ENCODE peak calls at places on chromosomes 12 and 14, in six cellular contexts. U, W, P, M, F and Z are unnamed samples.

GRCh38 chr14:104445832-104446381 is 133.7 kb upstream of the C14orf180 start:
- DNase-seq in M (no peak), W (no peak), F (peak), P (no peak), U (no peak), Z (no peak)

GRCh38 chr12:3315201-3315661 is 175.8 kb upstream of the PRMT8 start:
- DNase-seq in U (no peak), M (no peak), P (no peak), W (no peak), F (no peak), Z (peak)

GRCh38 chr14:90295870-90296516 is 35.7 kb downstream of the NRDE2 start:
- DNase-seq in F (no peak), U (no peak), W (no peak), M (no peak), P (peak), Z (no peak)

GRCh38 chr14:70882771-70883492 is 24.3 kb upstream of the PCNX1 start:
- DNase-seq in W (no peak), P (peak), F (no peak), U (no peak), M (no peak), Z (no peak)

GRCh38 chr12:52903285-52903854 is 1.5 kb downstream of the KRT8 start:
- DNase-seq in W (no peak), U (peak), M (peak), F (peak), P (peak), Z (peak)

GRCh38 chr14:23876160-23876750 is 77.3 kb upstream of the DHRS4 start:
- DNase-seq in U (no peak), W (no peak), F (no peak), P (no peak), M (no peak), Z (no peak)

GRCh38 chr14:75016815-75017214 is 14.1 kb downstream of the EIF2B2 start:
- DNase-seq in U (no peak), W (no peak), P (no peak), M (no peak), F (no peak), Z (no peak)

GRCh38 chr14:75315143-75315542 is 36.5 kb downstream of the FOS start:
- DNase-seq in U (no peak), P (no peak), W (no peak), M (no peak), F (no peak), Z (peak)

GRCh38 chr14:52051861-52052260 is 17.0 kb downstream of the NID2 start:
- DNase-seq in U (no peak), P (no peak), W (no peak), M (no peak), F (no peak), Z (no peak)

GRCh38 chr14:72649603-72650227 is 244.2 kb downstream of the DPF3 start:
- DNase-seq in F (no peak), W (no peak), U (no peak), M (no peak), P (no peak), Z (peak)

GRCh38 chr12:38469689-38470088 is 153.1 kb downstream of the ALG10B start:
- DNase-seq in F (no peak), P (no peak), W (no peak), U (no peak), M (no peak), Z (no peak)

GRCh38 chr14:96122496-96122895 is 82.1 kb upstream of the BDKRB2 start:
- DNase-seq in F (no peak), M (no peak), W (no peak), P (no peak), U (no peak), Z (no peak)

GRCh38 chr12:62698701-62699101 is 232.1 kb downstream of the MON2 start:
- DNase-seq in F (no peak), M (no peak), U (no peak), W (no peak), P (no peak), Z (peak)

GRCh38 chr12:38162013-38162412 is 154.6 kb upstream of the ALG10B start:
- DNase-seq in M (no peak), F (no peak), W (no peak), U (no peak), P (no peak), Z (no peak)

GRCh38 chr14:71062581-71063303 is 155.5 kb downstream of the PCNX1 start:
- DNase-seq in M (no peak), U (no peak), W (no peak), P (no peak), F (no peak), Z (no peak)

GRCh38 chr12:93225094-93225493 is 152.6 kb upstream of the NUDT4 start:
- DNase-seq in U (no peak), P (no peak), F (no peak), M (no peak), W (no peak), Z (no peak)

GRCh38 chr14:89386214-89386886 is 30.7 kb downstream of the FOXN3 start:
- DNase-seq in P (no peak), F (no peak), M (no peak), U (no peak), W (no peak), Z (no peak)

GRCh38 chr14:76117789-76118188 is 33.9 kb upstream of the GPATCH2L start:
- DNase-seq in M (no peak), W (no peak), U (no peak), P (no peak), F (no peak), Z (no peak)

GRCh38 chr14:21978184-21978998 is 304.8 kb upstream of the OR4E1 start:
- DNase-seq in F (peak), M (peak), W (no peak), U (peak), P (peak), Z (peak)

GRCh38 chr12:46084666-46085631 is 94.6 kb upstream of the SCAF11 start:
- DNase-seq in W (no peak), P (no peak), U (no peak), F (no peak), M (no peak), Z (no peak)

GRCh38 chr14:89702151-89702936 is 252.2 kb downstream of the EFCAB11 start:
- DNase-seq in F (no peak), M (no peak), W (no peak), U (no peak), P (no peak), Z (no peak)

GRCh38 chr12:100375023-100375737 is 18.3 kb downstream of the SLC17A8 start:
- DNase-seq in W (no peak), F (no peak), M (no peak), U (no peak), P (no peak), Z (peak)

GRCh38 chr14:23413681-23414080 is 5.6 kb upstream of the MYH6 start:
- DNase-seq in W (no peak), U (no peak), M (no peak), P (no peak), F (no peak), Z (no peak)

GRCh38 chr14:50095895-50096294 is 20.5 kb downstream of the VCPKMT start:
- DNase-seq in P (peak), U (no peak), W (no peak), M (no peak), F (no peak), Z (no peak)

GRCh38 chr12:88623777-88624548 is 43.7 kb upstream of the KITLG start:
- DNase-seq in P (no peak), F (no peak), U (no peak), M (no peak), W (no peak), Z (no peak)